ENCODE peak calls at places on chromosomes 16 and 17, in ten cellular contexts. S, Y, U, P, Q, A, C, F, W and E are unnamed samples.

GRCh38 chr17:12357600-12357999 is 308.1 kb upstream of the MYOCD start:
- DNase-seq in A (no peak), Q (no peak), S (no peak), P (no peak), C (no peak), F (no peak), U (no peak), W (no peak), Y (no peak), E (no peak)

GRCh38 chr16:50338371-50339231 is 30.2 kb downstream of the BRD7 start:
- DNase-seq in S (no peak), A (no peak), W (no peak), F (peak), C (no peak), P (no peak), U (no peak), Y (no peak), Q (no peak), E (no peak)

GRCh38 chr16:64615647-64616280 is 506.1 kb downstream of the CDH11 start:
- DNase-seq in Q (no peak), Y (peak), C (no peak), A (no peak), F (no peak), P (no peak), U (peak), S (no peak), W (no peak), E (no peak)

GRCh38 chr16:19817875-19818274 is 66.8 kb downstream of the GPRC5B start:
- DNase-seq in Y (no peak), F (no peak), C (no peak), S (no peak), P (no peak), A (no peak), W (no peak), Q (no peak), U (no peak), E (no peak)

GRCh38 chr17:19497616-19498015 is 36.0 kb upstream of the SLC47A1 start:
- DNase-seq in F (no peak), C (no peak), Y (no peak), U (no peak), A (no peak), Q (no peak), W (no peak), S (no peak), P (no peak), E (no peak)

GRCh38 chr17:50661348-50661747 is 26.7 kb downstream of the ABCC3 start:
- DNase-seq in W (no peak), U (no peak), Q (no peak), P (no peak), C (no peak), A (no peak), F (no peak), S (no peak), Y (no peak), E (no peak)

GRCh38 chr17:29590979-29591736 is 1.7 kb upstream of the GIT1 start:
- DNase-seq in Y (peak), A (no peak), U (peak), W (no peak), P (no peak), Q (peak), F (peak), S (peak), C (peak), E (peak)

GRCh38 chr17:18324140-18325049 is 9.3 kb downstream of the SMCR8 start:
- DNase-seq in S (no peak), U (no peak), W (no peak), Q (no peak), F (no peak), C (no peak), A (no peak), Y (no peak), P (no peak), E (no peak)

GRCh38 chr16:15855704-15856003 is 1.2 kb downstream of the MYH11 start:
- DNase-seq in Q (no peak), U (no peak), W (no peak), F (no peak), P (no peak), A (no peak), S (no peak), C (no peak), Y (no peak), E (peak)

GRCh38 chr16:23852794-23853562 is 17.2 kb downstream of the PRKCB start:
- DNase-seq in F (no peak), S (no peak), P (no peak), A (no peak), Y (no peak), W (no peak), U (no peak), Q (no peak), C (no peak), E (no peak)

GRCh38 chr17:75684924-75685323 is 17.8 kb downstream of the SAP30BP start:
- DNase-seq in P (peak), Q (no peak), C (no peak), U (no peak), Y (no peak), S (no peak), W (no peak), F (no peak), A (no peak), E (no peak)

GRCh38 chr16:72990571-72990970 is 57.4 kb downstream of the ZFHX3 start:
- DNase-seq in U (no peak), S (no peak), Y (no peak), P (no peak), F (no peak), A (no peak), W (no peak), Q (no peak), C (no peak), E (no peak)

GRCh38 chr16:66291833-66292232 is 74.7 kb upstream of the CDH5 start:
- DNase-seq in F (no peak), U (no peak), C (no peak), P (no peak), Q (no peak), W (no peak), A (no peak), S (no peak), Y (no peak), E (no peak)

GRCh38 chr17:58391302-58391984 is 25.9 kb downstream of the RNF43 start:
- DNase-seq in P (peak), S (peak), W (no peak), Q (peak), U (no peak), C (no peak), A (no peak), F (no peak), Y (peak), E (no peak)

DNA sequence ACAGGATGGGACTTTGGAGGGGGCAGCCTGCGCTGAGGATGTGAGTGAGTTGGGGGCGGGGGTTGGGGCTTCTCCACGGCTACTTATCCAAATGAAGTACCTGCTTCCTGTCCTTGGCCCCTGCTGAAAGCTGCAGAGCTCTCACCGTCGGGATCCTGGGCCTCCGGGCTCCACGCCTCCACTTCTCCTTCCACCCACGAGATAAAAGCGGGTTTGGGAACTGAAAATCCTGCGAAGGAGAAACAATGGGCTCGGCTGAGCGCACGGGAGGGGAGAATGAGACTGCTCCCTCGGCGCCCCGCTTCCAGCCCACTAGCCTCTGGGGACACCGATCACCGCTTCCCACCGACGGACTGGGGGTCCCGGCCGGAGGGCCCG is 486 bp downstream of the ZNF785 start:
- DNase-seq in U (peak), Q (no peak), F (no peak), W (no peak), P (no peak), A (no peak), Y (no peak), S (peak), C (no peak), E (peak)
- H3K4me3 ChIP-seq in U (peak), Q (peak), F (peak), W (peak), P (peak), A (peak), Y (peak), S (peak), C (peak), E (peak)

DNA sequence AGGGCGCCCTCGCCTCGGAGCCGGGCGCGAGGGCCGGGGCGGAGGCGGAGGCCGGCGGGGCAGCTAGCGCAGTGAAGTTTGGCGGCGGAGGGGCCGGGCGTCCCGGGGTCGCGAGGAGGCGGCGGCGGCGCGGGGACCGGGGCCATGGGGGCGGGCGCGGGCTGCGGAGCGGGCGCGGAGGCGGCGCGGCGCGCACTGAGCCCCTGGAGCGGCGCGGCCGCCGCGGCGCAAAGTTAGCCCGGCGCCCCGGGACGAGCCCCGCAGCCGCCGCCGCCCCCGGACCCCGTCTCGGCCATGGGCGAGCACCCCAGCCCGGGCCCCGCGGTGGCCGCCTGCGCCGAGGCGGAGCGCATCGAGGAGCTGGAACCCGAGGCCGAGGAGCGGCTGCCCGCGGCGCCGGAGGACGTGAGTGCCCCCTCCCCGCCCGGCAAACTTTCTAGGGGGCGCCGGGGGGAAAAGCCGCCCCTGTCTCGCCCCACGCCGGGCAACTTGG is 310 bp downstream of the RHBDL3 start:
- DNase-seq in P (no peak), U (no peak), F (no peak), W (no peak), S (no peak), A (no peak), C (no peak), Q (no peak), Y (no peak), E (no peak)
- H3K4me3 ChIP-seq in P (peak), U (peak), F (no peak), W (peak), S (peak), A (no peak), C (peak), Q (peak), Y (no peak), E (no peak)

GRCh38 chr17:7589204-7589868 is 558 bp downstream of the SOX15 start:
- DNase-seq in S (peak), C (peak), F (peak), P (peak), Y (peak), Q (peak), A (peak), W (peak), U (peak), E (no peak)
- H3K4me3 ChIP-seq in S (no peak), C (peak), F (no peak), P (peak), Y (no peak), Q (no peak), A (no peak), W (peak), U (peak), E (no peak)

DNA sequence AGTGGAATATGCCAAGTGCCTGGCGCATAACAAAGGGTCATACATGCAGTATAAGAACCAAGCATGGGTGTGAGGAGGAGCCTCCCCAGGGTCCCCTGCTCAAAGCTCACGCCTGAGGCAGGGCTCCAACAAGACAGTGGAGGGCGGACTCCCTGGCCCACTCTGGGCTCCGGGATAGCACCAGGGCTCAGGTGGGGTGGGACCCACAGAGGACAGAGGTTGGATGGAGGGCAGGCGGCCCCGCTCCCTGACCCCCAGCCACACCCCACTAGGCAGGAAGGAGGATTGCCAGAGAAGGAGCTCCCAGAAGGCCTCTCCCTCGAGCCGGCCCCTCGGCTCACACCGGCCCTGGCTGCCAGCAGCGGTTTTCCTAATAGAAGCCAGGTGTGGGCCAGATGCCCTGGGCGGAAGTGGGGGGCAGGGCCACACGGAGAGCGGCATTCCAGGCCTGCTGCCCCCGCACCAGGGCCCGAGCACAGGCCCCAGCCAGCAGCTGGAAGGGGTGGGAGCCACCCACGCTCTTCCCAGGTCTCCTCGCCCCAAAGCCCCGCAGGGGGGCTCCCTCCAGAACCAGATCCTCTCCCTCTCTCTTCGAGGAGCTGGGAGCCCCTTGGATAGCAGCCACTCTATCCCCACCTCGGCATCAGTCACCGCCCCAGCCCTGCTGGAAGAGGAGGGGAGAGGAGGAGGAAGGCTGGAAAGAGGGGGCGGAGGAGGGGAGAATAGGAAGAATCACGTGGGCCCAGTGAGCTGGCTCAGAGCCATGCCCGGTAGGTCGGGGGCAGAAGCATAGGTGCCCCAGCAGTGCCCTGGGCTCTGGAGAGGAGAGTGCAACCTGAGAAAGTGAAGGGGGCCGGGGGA is 21.0 kb downstream of the VASN start:
- DNase-seq in Y (peak), U (peak), P (no peak), S (peak), A (no peak), Q (no peak), W (no peak), F (no peak), C (peak), E (no peak)
- H3K4me3 ChIP-seq in Y (no peak), U (no peak), P (no peak), S (no peak), A (no peak), Q (no peak), W (no peak), F (no peak), C (no peak), E (no peak)

GRCh38 chr17:32828822-32829221 is 48.1 kb downstream of the MYO1D start:
- DNase-seq in U (no peak), F (no peak), Q (no peak), A (no peak), P (no peak), Y (no peak), C (no peak), S (no peak), W (no peak), E (no peak)
- H3K4me3 ChIP-seq in U (no peak), F (no peak), Q (no peak), A (no peak), P (no peak), Y (no peak), C (no peak), S (no peak), W (no peak), E (no peak)